ENCODE peak calls at places on chromosomes 1 and 21, in seven cellular contexts. E is NB4, S is lower leg skin, I is ovary, J is stomach, V is breast epithelium, U is adrenal gland. D is an unnamed sample.

GRCh38 chr1:102120910-102121309 is 124.2 kb upstream of the OLFM3 start:
- DNase-seq in E (no peak), S (no peak), I (no peak), J (no peak), V (no peak), U (no peak), D (no peak)

GRCh38 chr1:53130598-53130877 is 11.9 kb downstream of the SLC1A7 start:
- DNase-seq in E (no peak), S (no peak), I (peak; percentile 2), J (no peak), V (no peak), U (no peak), D (no peak)

GRCh38 chr1:198232940-198233675 is 76.3 kb downstream of the NEK7 start:
- DNase-seq in E (no peak), S (no peak), I (no peak), J (no peak), V (no peak), U (no peak), D (no peak)

GRCh38 chr1:42937836-42938595 is 20.7 kb downstream of the SLC2A1 start:
- DNase-seq in E (peak; percentile 68), S (no peak), I (no peak), J (no peak), V (no peak), U (no peak), D (no peak)

GRCh38 chr1:62687421-62687902 is 724 bp downstream of the DOCK7 start:
- DNase-seq in E (peak; percentile 50), S (peak; percentile 19), I (peak; percentile 53), J (peak; percentile 29), V (no peak), U (no peak), D (no peak)

GRCh38 chr21:42679982-42680330 is 26.5 kb downstream of the PDE9A start:
- DNase-seq in E (peak; percentile 79), S (no peak), I (no peak), J (no peak), V (no peak), U (no peak), D (no peak)

GRCh38 chr1:181458419-181458818 is 24.9 kb upstream of the CACNA1E start:
- DNase-seq in E (no peak), S (no peak), I (no peak), J (no peak), V (no peak), U (no peak), D (no peak)

GRCh38 chr1:219085082-219085481 is 88.6 kb upstream of the LYPLAL1 start:
- DNase-seq in E (no peak), S (no peak), I (no peak), J (no peak), V (no peak), U (no peak), D (no peak)

DNA sequence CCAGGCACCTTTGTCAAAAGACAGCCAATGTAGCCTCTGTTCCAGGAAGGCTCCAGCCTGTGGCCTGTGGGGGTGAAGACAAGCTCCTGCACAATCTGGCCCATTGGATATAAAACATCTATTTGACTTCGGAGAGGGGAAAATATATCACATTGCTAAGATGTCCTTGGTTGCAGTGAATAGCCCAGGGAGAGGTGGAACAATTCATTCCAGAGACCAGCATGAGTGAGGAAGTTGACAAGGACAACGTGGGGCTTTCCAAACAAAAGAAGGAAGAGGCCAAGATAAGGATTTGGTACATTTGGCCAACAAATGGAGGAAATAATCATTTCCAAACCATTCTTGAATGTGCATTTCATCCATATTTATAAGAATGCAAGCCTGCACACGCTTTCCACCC is 187.0 kb downstream of the ETS2 start:
- DNase-seq in E (no peak), S (no peak), I (no peak), J (no peak), V (no peak), U (no peak), D (no peak)
- TF ChIP-seq POLR2A in E (no peak), S (no peak), I (no peak), J (no peak), V (no peak), U (no peak), D (no peak)

GRCh38 chr1:155053531-155054105 is 2.5 kb downstream of the ADAM15 start:
- DNase-seq in E (no peak), S (no peak), I (no peak), J (no peak), V (no peak), U (no peak), D (no peak)

GRCh38 chr1:155051777-155052398 is 772 bp downstream of the ADAM15 start:
- DNase-seq in E (peak; percentile 60), S (peak; percentile 63), I (peak; percentile 68), J (peak; percentile 65), V (no peak), U (peak; percentile 46), D (peak; percentile 42)

GRCh38 chr1:155050560-155051341 is at the start of gene ADAM15:
- DNase-seq in E (peak; percentile 89), S (peak; percentile 73), I (peak; percentile 87), J (peak; percentile 91), V (peak; percentile 84), U (peak; percentile 88), D (peak; percentile 64)

GRCh38 chr1:155051342-155051776 is 243 bp downstream of the ADAM15 start:
- DNase-seq in E (no peak), S (no peak), I (no peak), J (no peak), V (no peak), U (no peak), D (no peak)

GRCh38 chr1:155052412-155053400 is 1.6 kb downstream of the ADAM15 start:
- DNase-seq in E (peak; percentile 69), S (no peak), I (no peak), J (no peak), V (no peak), U (no peak), D (no peak)
- TF ChIP-seq POLR2A in E (no peak), S (no peak), I (no peak), J (no peak), V (no peak), U (no peak), D (no peak)

DNA sequence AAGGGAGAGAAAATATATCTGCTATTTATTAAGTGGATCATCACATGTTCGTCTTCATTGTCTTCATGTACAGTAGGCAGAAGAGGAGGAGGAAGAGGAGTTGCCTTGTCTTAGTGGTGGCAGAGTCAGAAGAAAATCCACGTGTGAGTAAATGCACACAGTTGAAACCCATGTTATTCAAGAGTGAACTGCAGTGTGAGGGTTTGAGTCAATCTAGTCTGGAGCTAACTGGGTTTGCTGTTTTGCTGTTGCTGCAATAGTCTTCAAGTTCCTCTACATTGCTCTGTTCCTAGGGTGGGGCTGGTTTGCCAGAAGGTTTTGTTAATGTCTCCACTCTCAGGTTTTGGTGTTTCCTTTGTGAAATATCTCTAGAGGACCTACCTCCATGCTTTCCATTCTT is 3.1 kb upstream of the CD1A start:
- DNase-seq in E (peak; percentile 44), S (no peak), I (no peak), J (no peak), V (no peak), U (no peak), D (no peak)
- TF ChIP-seq POLR2A in E (no peak), S (no peak), I (no peak), J (no peak), V (no peak), U (no peak), D (no peak)

GRCh38 chr21:46559291-46559983 is 45.4 kb downstream of the S100B start:
- DNase-seq in E (no peak), S (peak; percentile 11), I (no peak), J (peak; percentile 25), V (no peak), U (peak; percentile 15), D (no peak)
- TF ChIP-seq POLR2A in E (no peak), S (no peak), I (no peak), J (no peak), V (no peak), U (no peak), D (no peak)

GRCh38 chr1:228408041-228408868 is 1.6 kb upstream of the TRIM11 start:
- DNase-seq in E (no peak), S (no peak), I (no peak), J (no peak), V (no peak), U (no peak), D (no peak)

GRCh38 chr1:228405979-228406265 is 713 bp downstream of the TRIM11 start:
- DNase-seq in E (no peak), S (no peak), I (no peak), J (no peak), V (no peak), U (no peak), D (peak; percentile 10)

GRCh38 chr1:228408869-228409805 is 2.5 kb upstream of the TRIM11 start:
- DNase-seq in E (no peak), S (no peak), I (no peak), J (no peak), V (peak; percentile 14), U (no peak), D (peak; percentile 10)

GRCh38 chr1:228405200-228405978 is 1.2 kb downstream of the TRIM11 start:
- DNase-seq in E (no peak), S (no peak), I (peak; percentile 25), J (no peak), V (no peak), U (no peak), D (no peak)

DNA sequence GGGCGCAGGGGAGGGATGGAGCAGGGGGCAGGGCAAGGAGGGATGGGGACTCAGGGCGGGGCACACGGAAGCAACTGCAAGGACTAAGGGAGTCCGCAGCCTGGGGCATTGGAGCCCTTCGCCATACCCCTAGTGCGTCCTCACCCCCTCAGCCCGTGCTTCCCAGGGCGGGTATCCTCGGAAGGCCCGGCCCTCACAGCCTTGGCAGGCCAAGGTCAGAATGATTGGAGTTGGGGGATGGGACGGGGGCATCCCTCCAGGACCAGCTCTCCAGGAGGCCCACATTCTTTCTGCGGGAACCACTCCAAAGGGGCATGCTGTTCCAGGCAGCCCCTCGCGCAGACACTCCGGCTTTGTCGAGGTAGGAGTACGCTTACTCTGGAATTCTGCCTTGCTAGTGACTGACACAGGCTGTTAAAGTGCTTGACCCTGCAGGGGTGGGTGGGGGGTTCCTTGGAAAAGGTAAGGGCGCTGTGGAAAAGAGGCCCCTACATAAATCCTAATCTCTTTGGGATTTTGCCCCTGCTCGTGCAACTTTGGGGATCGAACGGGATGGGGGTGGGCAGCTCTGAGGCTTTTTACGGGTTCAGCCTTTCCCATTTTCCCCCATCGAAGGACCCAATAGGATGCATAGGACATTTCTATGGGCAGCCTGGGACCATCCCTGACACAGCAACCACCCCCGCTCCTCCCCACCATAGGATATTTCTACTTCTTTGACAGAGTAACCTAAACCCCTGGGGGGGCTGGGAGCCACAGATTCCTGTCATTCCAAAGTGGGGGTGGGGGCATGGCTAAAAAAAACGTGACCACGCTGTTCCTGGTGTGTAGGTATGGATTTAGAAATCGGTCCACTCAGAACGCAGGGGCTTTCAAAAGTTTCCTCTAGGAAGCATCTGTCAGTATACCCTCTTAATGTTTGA is 744 bp upstream of the TRIM11 start:
- DNase-seq in E (no peak), S (no peak), I (no peak), J (no peak), V (no peak), U (no peak), D (peak; percentile 4)
- TF ChIP-seq POLR2A in E (no peak), S (no peak), I (no peak), J (no peak), V (no peak), U (no peak), D (no peak)

D was measured in gastrocnemius medialis.